ENCODE peak calls at places on chromosomes 5 and 9, in nine cellular contexts. H is HTR-8/SVneo; L is T-helper 1 cell; B is GM06990; Y is Right ventricle myocardium superior; S is activated CD4-positive, alpha-beta T cell treated with anti-CD3 and anti-CD28 coated beads for 4 hours; I is NCI-H1105 treated with DMSO at 0.1 percent for 48 hours; R is germinal center; U is lung. J is an unnamed sample.

GRCh38 chr9:93950619-93951601 is 4.2 kb downstream of the BARX1 start:
- DNase-seq in H (no peak), L (no peak), B (no peak), Y (no peak), S (no peak), I (no peak), R (no peak), U (peak), J (no peak)

GRCh38 chr5:112264151-112264550 is 154.9 kb downstream of the EPB41L4A start:
- DNase-seq in H (no peak), L (no peak), B (no peak), Y (no peak), S (no peak), I (no peak), R (no peak), U (no peak), J (no peak)

GRCh38 chr5:134458676-134459403 is 47.2 kb upstream of the CDKN2AIPNL start:
- DNase-seq in H (no peak), L (no peak), B (no peak), Y (peak), S (no peak), I (no peak), R (no peak), U (no peak), J (no peak)

GRCh38 chr5:58451732-58452565 is 7.9 kb downstream of the PLK2 start:
- DNase-seq in H (no peak), L (no peak), B (no peak), Y (no peak), S (no peak), I (no peak), R (no peak), U (no peak), J (no peak)

GRCh38 chr5:74085186-74085585 is 459.2 kb downstream of the ARHGEF28 start:
- DNase-seq in H (no peak), L (no peak), B (no peak), Y (no peak), S (no peak), I (no peak), R (no peak), U (no peak), J (no peak)

GRCh38 chr5:78972654-78973428 is 12.3 kb downstream of the ARSB start:
- DNase-seq in H (no peak), L (no peak), B (no peak), Y (peak), S (no peak), I (peak), R (no peak), U (no peak), J (peak)

GRCh38 chr9:113868501-113868900 is 7.6 kb upstream of the ZNF618 start:
- DNase-seq in H (no peak), L (no peak), B (no peak), Y (no peak), S (no peak), I (no peak), R (no peak), U (no peak), J (no peak)

GRCh38 chr5:54551906-54552305 is 34.3 kb downstream of the SNX18 start:
- DNase-seq in H (no peak), L (no peak), B (no peak), Y (no peak), S (no peak), I (no peak), R (no peak), U (no peak), J (no peak)

GRCh38 chr5:150215978-150216944 is 26.4 kb downstream of the SLC6A7 start:
- DNase-seq in H (no peak), L (no peak), B (no peak), Y (no peak), S (no peak), I (no peak), R (no peak), U (no peak), J (no peak)

GRCh38 chr9:115261656-115262081 is 143.7 kb upstream of the TNC start:
- DNase-seq in H (no peak), L (no peak), B (no peak), Y (no peak), S (no peak), I (no peak), R (no peak), U (no peak), J (no peak)

GRCh38 chr5:96790851-96791513 is 16.8 kb downstream of the ERAP1 start:
- DNase-seq in H (no peak), L (no peak), B (no peak), Y (no peak), S (no peak), I (no peak), R (no peak), U (no peak), J (peak)

GRCh38 chr9:130994546-130995398 is 14.2 kb upstream of the LAMC3 start:
- DNase-seq in H (no peak), L (no peak), B (no peak), Y (no peak), S (no peak), I (no peak), R (no peak), U (no peak), J (no peak)

GRCh38 chr9:111937781-111938426 is 41.3 kb downstream of the UGCG start:
- DNase-seq in H (no peak), L (peak), B (peak), Y (peak), S (peak), I (no peak), R (no peak), U (peak), J (no peak)

GRCh38 chr5:139294372-139295165 is 1.0 kb downstream of the MATR3 start:
- DNase-seq in H (peak), L (peak), B (peak), Y (peak), S (peak), I (peak), R (peak), U (peak), J (peak)

GRCh38 chr5:127757576-127757975 is 54.4 kb downstream of the CCDC192 start:
- DNase-seq in H (peak), L (peak), B (no peak), Y (no peak), S (no peak), I (no peak), R (peak), U (no peak), J (peak)

GRCh38 chr5:96214442-96215197 is 218.4 kb downstream of the PCSK1 start:
- DNase-seq in H (no peak), L (no peak), B (no peak), Y (no peak), S (no peak), I (no peak), R (no peak), U (no peak), J (no peak)